ENCODE peak calls at places on chromosomes 4 and X, in six cellular contexts. One of them, this sample, is unnamed.

GRCh38 chr4:188714488-188714887 is 575.2 kb downstream of the TRIML1 start:
- DNase-seq in progenitor cell of endocrine pancreas: no peak
- DNase-seq in NB4: no peak
- DNase-seq in AG09309: peak
- DNase-seq in PC-3: no peak
- DNase-seq in choroid plexus epithelial cell: no peak
- DNase-seq in this sample: no peak

GRCh38 chr4:112735474-112735951 is 98.6 kb downstream of the LARP7 start:
- DNase-seq in progenitor cell of endocrine pancreas: no peak
- DNase-seq in NB4: no peak
- DNase-seq in AG09309: no peak
- DNase-seq in PC-3: peak
- DNase-seq in choroid plexus epithelial cell: peak
- DNase-seq in this sample: no peak

GRCh38 chr4:47482326-47482725 is 2.7 kb upstream of the ATP10D start:
- DNase-seq in progenitor cell of endocrine pancreas: no peak
- DNase-seq in NB4: no peak
- DNase-seq in AG09309: no peak
- DNase-seq in PC-3: peak
- DNase-seq in choroid plexus epithelial cell: peak
- DNase-seq in this sample: peak

GRCh38 chr4:5826437-5827107 is 66.3 kb downstream of the CRMP1 start:
- DNase-seq in progenitor cell of endocrine pancreas: no peak
- DNase-seq in NB4: peak
- DNase-seq in AG09309: no peak
- DNase-seq in PC-3: no peak
- DNase-seq in choroid plexus epithelial cell: no peak
- DNase-seq in this sample: no peak

GRCh38 chrX:123422875-123423274 is 238.8 kb downstream of the GRIA3 start:
- DNase-seq in progenitor cell of endocrine pancreas: no peak
- DNase-seq in NB4: peak
- DNase-seq in AG09309: no peak
- DNase-seq in PC-3: peak
- DNase-seq in choroid plexus epithelial cell: peak
- DNase-seq in this sample: peak

GRCh38 chr4:23171971-23172370 is 479.2 kb downstream of the GBA3 start:
- DNase-seq in progenitor cell of endocrine pancreas: no peak
- DNase-seq in NB4: no peak
- DNase-seq in AG09309: no peak
- DNase-seq in PC-3: peak
- DNase-seq in choroid plexus epithelial cell: no peak
- DNase-seq in this sample: peak

GRCh38 chr4:26576171-26576829 is 7.6 kb upstream of the TBC1D19 start:
- DNase-seq in progenitor cell of endocrine pancreas: no peak
- DNase-seq in NB4: no peak
- DNase-seq in AG09309: no peak
- DNase-seq in PC-3: peak
- DNase-seq in choroid plexus epithelial cell: peak
- DNase-seq in this sample: peak

GRCh38 chr4:8033776-8034528 is 94.3 kb upstream of the AFAP1 start:
- DNase-seq in progenitor cell of endocrine pancreas: no peak
- DNase-seq in NB4: peak
- DNase-seq in AG09309: no peak
- DNase-seq in PC-3: no peak
- DNase-seq in choroid plexus epithelial cell: no peak
- DNase-seq in this sample: no peak

GRCh38 chr4:90181644-90182043 is 54.5 kb downstream of the CCSER1 start:
- DNase-seq in progenitor cell of endocrine pancreas: no peak
- DNase-seq in NB4: no peak
- DNase-seq in AG09309: no peak
- DNase-seq in PC-3: peak
- DNase-seq in choroid plexus epithelial cell: no peak
- DNase-seq in this sample: no peak

GRCh38 chr4:79050521-79050880 is 111.3 kb upstream of the PAQR3 start:
- DNase-seq in progenitor cell of endocrine pancreas: no peak
- DNase-seq in NB4: peak
- DNase-seq in AG09309: no peak
- DNase-seq in PC-3: no peak
- DNase-seq in choroid plexus epithelial cell: no peak
- DNase-seq in this sample: no peak

GRCh38 chr4:166957451-166957850 is 276.8 kb downstream of the SPOCK3 start:
- DNase-seq in progenitor cell of endocrine pancreas: no peak
- DNase-seq in NB4: no peak
- DNase-seq in AG09309: no peak
- DNase-seq in PC-3: peak
- DNase-seq in choroid plexus epithelial cell: no peak
- DNase-seq in this sample: no peak

GRCh38 chr4:26885912-26886274 is 25.3 kb downstream of the STIM2 start:
- DNase-seq in progenitor cell of endocrine pancreas: no peak
- DNase-seq in NB4: peak
- DNase-seq in AG09309: no peak
- DNase-seq in PC-3: no peak
- DNase-seq in choroid plexus epithelial cell: no peak
- DNase-seq in this sample: no peak

GRCh38 chrX:106220177-106220576 is 52.1 kb downstream of the PWWP3B start:
- DNase-seq in progenitor cell of endocrine pancreas: no peak
- DNase-seq in NB4: peak
- DNase-seq in AG09309: no peak
- DNase-seq in PC-3: peak
- DNase-seq in choroid plexus epithelial cell: peak
- DNase-seq in this sample: peak
- TF ChIP-seq CTCF in progenitor cell of endocrine pancreas: peak
- TF ChIP-seq CTCF in NB4: peak
- TF ChIP-seq CTCF in AG09309: peak
- TF ChIP-seq CTCF in PC-3: peak
- TF ChIP-seq CTCF in choroid plexus epithelial cell: peak
- TF ChIP-seq CTCF in this sample: peak

GRCh38 chr4:120973207-120973606 is 50.7 kb upstream of the PRDM5 start:
- DNase-seq in progenitor cell of endocrine pancreas: no peak
- DNase-seq in NB4: no peak
- DNase-seq in AG09309: no peak
- DNase-seq in PC-3: no peak
- DNase-seq in choroid plexus epithelial cell: no peak
- DNase-seq in this sample: no peak

GRCh38 chr4:120977435-120977997 is 55.0 kb upstream of the PRDM5 start:
- DNase-seq in progenitor cell of endocrine pancreas: no peak
- DNase-seq in NB4: peak
- DNase-seq in AG09309: peak
- DNase-seq in PC-3: peak
- DNase-seq in choroid plexus epithelial cell: peak
- DNase-seq in this sample: peak
- TF ChIP-seq CTCF in progenitor cell of endocrine pancreas: peak
- TF ChIP-seq CTCF in NB4: peak
- TF ChIP-seq CTCF in AG09309: peak
- TF ChIP-seq CTCF in PC-3: peak
- TF ChIP-seq CTCF in choroid plexus epithelial cell: peak
- TF ChIP-seq CTCF in this sample: peak

DNA sequence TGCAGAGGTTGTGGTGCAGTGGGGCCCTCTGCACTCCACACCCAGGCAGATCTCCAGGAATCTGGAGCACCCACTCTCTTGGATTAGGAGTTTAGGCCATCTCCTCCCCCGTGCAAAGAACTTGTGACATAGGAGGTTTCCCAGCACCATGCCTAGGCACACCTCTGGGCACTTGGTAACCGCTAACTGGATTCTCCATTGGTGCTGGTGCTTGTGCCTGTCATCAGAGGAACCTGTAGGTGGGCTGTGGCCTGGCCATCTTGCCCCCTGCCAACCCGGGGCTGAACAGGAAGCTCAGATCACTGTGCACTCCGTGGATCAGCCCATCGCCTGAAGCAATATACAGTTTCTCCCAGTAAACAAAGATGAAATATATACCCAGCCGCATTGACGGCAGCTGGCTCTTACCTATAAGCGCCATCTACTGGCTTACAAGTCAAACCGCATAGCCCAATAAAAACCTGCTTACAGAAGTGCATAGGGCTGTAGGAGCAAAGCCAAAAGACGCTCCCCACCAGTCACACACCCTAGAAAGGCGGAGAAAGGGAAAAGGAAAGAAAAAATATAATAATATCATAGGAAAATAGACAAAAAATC is 19.1 kb upstream of the TEX13B start:
- DNase-seq in progenitor cell of endocrine pancreas: no peak
- DNase-seq in NB4: peak
- DNase-seq in AG09309: peak
- DNase-seq in PC-3: peak
- DNase-seq in choroid plexus epithelial cell: peak
- DNase-seq in this sample: peak
- TF ChIP-seq CTCF in progenitor cell of endocrine pancreas: peak
- TF ChIP-seq CTCF in NB4: peak
- TF ChIP-seq CTCF in AG09309: peak
- TF ChIP-seq CTCF in PC-3: peak
- TF ChIP-seq CTCF in choroid plexus epithelial cell: peak
- TF ChIP-seq CTCF in this sample: peak

DNA sequence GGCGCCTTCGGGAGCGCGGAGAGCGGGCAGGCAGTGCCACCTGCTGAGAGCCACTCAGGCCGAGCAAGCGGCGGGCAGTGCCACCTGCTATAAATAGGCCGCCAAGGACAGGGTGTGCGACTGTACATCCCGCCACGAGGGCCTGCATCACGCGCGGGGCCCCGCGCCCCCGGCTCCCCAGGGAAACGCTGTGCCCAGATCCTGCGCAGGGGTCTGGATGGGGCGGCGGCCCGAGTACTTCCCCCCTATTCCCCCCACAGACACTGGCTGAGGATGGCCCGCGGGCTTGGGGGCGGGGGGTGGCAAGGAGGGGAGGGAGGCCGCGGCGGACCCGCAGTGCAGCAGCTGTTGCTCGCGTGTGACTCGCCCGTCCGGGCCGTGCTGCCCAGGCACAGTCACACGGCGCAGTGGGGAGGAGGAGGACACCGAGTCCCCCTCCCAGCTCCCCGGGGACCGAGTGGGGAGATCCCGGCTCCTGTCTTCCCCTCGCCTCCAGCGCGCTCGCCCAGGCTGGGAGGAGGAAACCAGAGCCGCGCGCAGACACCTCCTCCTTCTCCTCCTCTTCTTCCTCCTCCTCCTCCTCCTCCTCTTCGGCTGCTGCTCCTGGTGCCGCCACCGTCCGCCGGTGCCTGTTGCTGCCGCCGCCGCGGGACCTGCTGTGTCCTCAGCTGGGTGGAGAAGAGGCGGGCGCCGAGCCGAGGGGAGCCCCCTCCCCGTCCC is at the start of gene TBC1D1:
- DNase-seq in progenitor cell of endocrine pancreas: peak
- DNase-seq in NB4: peak
- DNase-seq in AG09309: no peak
- DNase-seq in PC-3: peak
- DNase-seq in choroid plexus epithelial cell: no peak
- DNase-seq in this sample: peak
- TF ChIP-seq CTCF in progenitor cell of endocrine pancreas: no peak
- TF ChIP-seq CTCF in NB4: no peak
- TF ChIP-seq CTCF in AG09309: no peak
- TF ChIP-seq CTCF in PC-3: no peak
- TF ChIP-seq CTCF in choroid plexus epithelial cell: no peak
- TF ChIP-seq CTCF in this sample: no peak

GRCh38 chr4:101187837-101188236 is 159.5 kb downstream of the PPP3CA start:
- DNase-seq in progenitor cell of endocrine pancreas: no peak
- DNase-seq in NB4: no peak
- DNase-seq in AG09309: no peak
- DNase-seq in PC-3: peak
- DNase-seq in choroid plexus epithelial cell: peak
- DNase-seq in this sample: peak
- TF ChIP-seq CTCF in progenitor cell of endocrine pancreas: no peak
- TF ChIP-seq CTCF in NB4: no peak
- TF ChIP-seq CTCF in AG09309: no peak
- TF ChIP-seq CTCF in PC-3: peak
- TF ChIP-seq CTCF in choroid plexus epithelial cell: peak
- TF ChIP-seq CTCF in this sample: peak